ENCODE peak calls at places on chromosome 16, in nine cellular contexts. Y is uterus, V is heart left ventricle, P is body of pancreas, I is ovary, K is suprapubic skin, S is lower leg skin, Q is IMR-90, T is sigmoid colon. Z is an unnamed sample.

GRCh38 chr16:50306287-50306686 is 39.9 kb downstream of the ADCY7 start:
- DNase-seq in Q (no peak), Y (peak), S (peak), P (no peak), T (peak), I (peak), K (peak), V (no peak), Z (no peak)

GRCh38 chr16:57916735-57917450 is 54.0 kb downstream of the CNGB1 start:
- DNase-seq in K (no peak), P (no peak), I (no peak), Q (peak), Y (no peak), T (no peak), V (no peak), S (no peak), Z (no peak)

GRCh38 chr16:67648764-67649407 is 3.9 kb downstream of the CARMIL2 start:
- DNase-seq in I (no peak), P (no peak), V (no peak), Y (no peak), K (no peak), Q (no peak), T (no peak), S (no peak), Z (no peak)

GRCh38 chr16:58628845-58629680 is 563 bp downstream of the CNOT1 start:
- DNase-seq in Q (peak), S (peak), I (peak), K (peak), T (peak), P (peak), V (peak), Y (peak), Z (peak)

GRCh38 chr16:89448656-89449055 is 41.7 kb downstream of the ANKRD11 start:
- DNase-seq in K (no peak), Q (no peak), P (peak), Y (no peak), T (no peak), V (peak), I (no peak), S (no peak), Z (no peak)

GRCh38 chr16:87829988-87830672 is 39.2 kb downstream of the SLC7A5 start:
- DNase-seq in T (no peak), Y (no peak), K (no peak), Q (no peak), V (no peak), I (no peak), S (no peak), P (no peak), Z (no peak)

GRCh38 chr16:57299009-57299718 is 14.7 kb upstream of the PLLP start:
- DNase-seq in V (no peak), K (no peak), Y (no peak), S (peak), P (peak), Q (no peak), T (peak), I (peak), Z (no peak)

GRCh38 chr16:49754495-49755290 is 101.2 kb downstream of the ZNF423 start:
- DNase-seq in T (no peak), V (peak), I (peak), Y (no peak), Q (no peak), P (no peak), S (no peak), K (no peak), Z (no peak)

GRCh38 chr16:24645739-24646645 is 83.5 kb upstream of the TNRC6A start:
- DNase-seq in K (no peak), S (peak), Q (peak), P (peak), I (no peak), Y (no peak), V (no peak), T (peak), Z (no peak)

GRCh38 chr16:66150691-66151090 is 215.8 kb upstream of the CDH5 start:
- DNase-seq in Q (peak), P (no peak), K (no peak), I (no peak), T (no peak), S (no peak), Y (no peak), V (no peak), Z (no peak)

GRCh38 chr16:86048882-86049585 is 150.1 kb downstream of the IRF8 start:
- DNase-seq in P (no peak), Q (no peak), V (no peak), T (peak), K (no peak), Y (no peak), S (no peak), I (no peak), Z (no peak)

GRCh38 chr16:87784812-87785211 is 19.0 kb upstream of the KLHDC4 start:
- DNase-seq in V (no peak), T (no peak), S (no peak), Q (peak), K (no peak), I (no peak), P (peak), Y (no peak), Z (no peak)

GRCh38 chr16:56601325-56601724 is 7.1 kb upstream of the MT2A start:
- DNase-seq in P (no peak), I (no peak), V (no peak), Q (no peak), Y (no peak), K (no peak), T (no peak), S (peak), Z (no peak)

GRCh38 chr16:78528265-78528664 is 428.8 kb downstream of the WWOX start:
- DNase-seq in P (no peak), V (no peak), S (no peak), K (no peak), Y (no peak), I (no peak), T (no peak), Q (no peak), Z (no peak)

GRCh38 chr16:505479-506245 is 21.9 kb upstream of the CAPN15 start:
- DNase-seq in Y (no peak), T (no peak), V (no peak), S (no peak), Q (no peak), K (no peak), P (no peak), I (no peak), Z (no peak)

GRCh38 chr16:506246-506546 is 21.3 kb upstream of the CAPN15 start:
- DNase-seq in P (no peak), Y (no peak), S (no peak), T (no peak), I (no peak), V (no peak), Q (no peak), K (no peak), Z (no peak)

GRCh38 chr16:512802-513201 is 14.7 kb upstream of the CAPN15 start:
- DNase-seq in Y (no peak), K (no peak), Q (no peak), P (no peak), V (no peak), S (no peak), I (no peak), T (no peak), Z (no peak)

GRCh38 chr16:507996-508395 is 19.5 kb upstream of the CAPN15 start:
- DNase-seq in P (no peak), K (no peak), Y (no peak), S (no peak), V (no peak), I (no peak), T (no peak), Q (no peak), Z (no peak)

GRCh38 chr16:508884-509736 is 18.4 kb upstream of the CAPN15 start:
- DNase-seq in I (no peak), V (no peak), Y (no peak), T (no peak), S (no peak), P (peak), K (peak), Q (peak), Z (no peak)
- TF ChIP-seq POLR2A in I (no peak), V (no peak), Y (no peak), T (no peak), S (no peak), P (no peak), K (no peak), Q (no peak), Z (no peak)

GRCh38 chr16:3129137-3130131 is 5.4 kb upstream of the ZNF213 start:
- DNase-seq in K (no peak), T (peak), Q (peak), S (peak), V (peak), I (peak), P (peak), Y (peak), Z (peak)
- TF ChIP-seq POLR2A in K (no peak), T (no peak), Q (no peak), S (no peak), V (no peak), I (no peak), P (peak), Y (no peak), Z (peak)

DNA sequence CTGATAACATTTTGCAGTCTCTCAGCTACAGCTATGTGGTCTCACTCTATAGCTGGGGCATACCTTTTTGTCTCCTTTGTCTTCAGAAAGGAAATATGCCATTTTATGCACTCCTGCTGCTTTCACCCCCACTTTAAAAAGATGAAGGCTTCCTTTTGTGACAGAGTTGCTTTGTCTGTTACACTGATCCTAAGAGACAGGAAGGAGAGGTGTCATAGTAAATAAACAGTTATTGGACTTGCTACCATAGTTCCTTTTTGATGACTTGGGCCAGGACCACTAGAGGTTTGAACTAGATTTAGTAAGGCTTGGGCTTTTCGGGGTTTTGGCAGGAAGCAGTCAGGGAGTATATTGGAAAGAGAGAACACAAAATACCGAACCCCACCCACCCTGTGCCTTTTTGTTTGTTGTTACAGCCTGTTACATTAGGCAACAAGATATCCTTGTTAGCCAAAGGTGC is 1.8 kb upstream of the METTL9 start:
- DNase-seq in K (no peak), I (no peak), Q (no peak), S (no peak), Y (no peak), P (no peak), V (no peak), T (no peak), Z (no peak)
- TF ChIP-seq POLR2A in K (no peak), I (no peak), Q (no peak), S (no peak), Y (no peak), P (no peak), V (no peak), T (no peak), Z (no peak)

DNA sequence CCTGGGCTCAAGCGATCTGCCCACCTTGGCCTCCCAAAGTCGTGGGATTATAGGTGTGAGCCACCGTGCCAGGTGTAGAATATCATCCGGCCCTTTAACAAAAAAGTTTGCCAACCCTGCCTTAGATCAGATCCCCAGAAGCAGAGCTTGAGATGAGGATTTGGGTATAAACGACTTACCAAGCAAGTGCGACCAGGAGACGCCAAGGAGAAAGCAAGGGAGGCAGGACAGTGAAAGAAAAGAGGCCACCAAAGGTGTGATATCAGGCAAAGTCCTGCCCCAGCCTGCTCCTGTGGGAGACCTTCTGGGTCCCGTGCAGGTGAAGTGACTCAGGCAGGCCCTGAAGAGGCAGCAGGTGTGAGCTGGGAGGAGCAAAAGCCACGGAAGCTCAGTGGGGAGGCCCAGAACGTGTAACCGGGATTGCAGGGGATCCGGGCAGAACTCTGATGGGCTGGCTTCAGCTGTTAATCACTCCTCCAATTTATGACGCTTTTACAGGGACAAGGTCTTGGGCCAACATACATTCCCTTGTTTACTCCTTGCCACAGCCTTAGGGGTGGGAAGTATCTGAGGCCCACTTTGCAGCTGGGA is 14.1 kb upstream of the CALB2 start:
- DNase-seq in Q (no peak), Y (no peak), S (no peak), T (no peak), P (no peak), I (no peak), V (no peak), K (no peak), Z (no peak)
- TF ChIP-seq POLR2A in Q (no peak), Y (no peak), S (no peak), T (no peak), P (no peak), I (no peak), V (no peak), K (no peak), Z (no peak)

GRCh38 chr16:84340305-84341040 is 27.9 kb upstream of the ATP2C2 start:
- DNase-seq in K (no peak), Q (no peak), I (no peak), T (no peak), S (no peak), V (no peak), Y (no peak), P (no peak), Z (no peak)

GRCh38 chr16:84341533-84342295 is 26.6 kb upstream of the ATP2C2 start:
- DNase-seq in T (no peak), Y (no peak), K (no peak), V (no peak), S (no peak), P (no peak), Q (no peak), I (no peak), Z (no peak)

GRCh38 chr16:84339766-84340165 is 28.6 kb upstream of the ATP2C2 start:
- DNase-seq in Y (no peak), I (no peak), Q (no peak), V (no peak), K (no peak), S (no peak), T (no peak), P (no peak), Z (no peak)

GRCh38 chr16:84334482-84334881 is 33.9 kb upstream of the ATP2C2 start:
- DNase-seq in Q (no peak), P (no peak), V (no peak), T (no peak), S (no peak), I (no peak), K (no peak), Y (no peak), Z (no peak)

GRCh38 chr16:84339316-84339715 is 29.0 kb upstream of the ATP2C2 start:
- DNase-seq in I (no peak), P (no peak), T (no peak), V (no peak), Q (no peak), S (no peak), K (no peak), Y (no peak), Z (no peak)
- TF ChIP-seq POLR2A in I (no peak), P (no peak), T (no peak), V (no peak), Q (no peak), S (no peak), K (no peak), Y (no peak), Z (no peak)